ENCODE peak calls at places on chromosomes 6 and 20, in nine cellular contexts. E is body of pancreas, G is H7, O is right atrium auricular region, H is AG04450, Z is MG63, A is endodermal cell, C is WERI-Rb-1, I is ascending aorta. Y is an unnamed sample. For H3K27me3, the result is how much of the 10 kb centered on the place peaks cover.

GRCh38 chr20:2688041-2688591 is 4.5 kb upstream of the EBF4 start:
- DNase-seq in E (peak), C (peak), Z (no peak), I (no peak), O (no peak), H (no peak), A (peak), G (peak), Y (peak)

GRCh38 chr6:5318617-5319016 is 57.3 kb downstream of the FARS2 start:
- DNase-seq in A (no peak), I (no peak), H (no peak), O (no peak), G (no peak), E (no peak), Z (no peak), C (no peak), Y (no peak)

GRCh38 chr20:33079267-33079666 is at the start of gene BPIFB4:
- DNase-seq in O (no peak), Z (peak), A (no peak), G (no peak), C (no peak), E (no peak), I (no peak), H (no peak), Y (no peak)

GRCh38 chr20:47283411-47283810 is 73.1 kb downstream of the ZMYND8 start:
- DNase-seq in C (no peak), E (no peak), G (no peak), O (no peak), A (no peak), Z (no peak), H (no peak), I (no peak), Y (no peak)

GRCh38 chr20:41367393-41367695 is 726 bp upstream of the EMILIN3 start:
- DNase-seq in C (no peak), Z (no peak), H (no peak), G (peak), A (no peak), E (no peak), O (no peak), I (no peak), Y (no peak)

GRCh38 chr6:90611996-90612690 is 25.3 kb upstream of the MAP3K7 start:
- DNase-seq in E (no peak), G (peak), C (no peak), I (no peak), Z (no peak), O (no peak), H (no peak), A (peak), Y (no peak)

GRCh38 chr6:64428186-64428585 is 792.6 kb downstream of the PHF3 start:
- DNase-seq in H (no peak), I (no peak), O (no peak), A (no peak), E (no peak), C (no peak), G (no peak), Z (no peak), Y (no peak)

GRCh38 chr20:15703171-15703911 is 869.9 kb downstream of the KIF16B start:
- DNase-seq in O (no peak), Z (peak), G (no peak), E (no peak), C (no peak), H (no peak), A (no peak), I (no peak), Y (peak)

GRCh38 chr6:52271852-52272460 is 12.6 kb downstream of the MCM3 start:
- DNase-seq in I (no peak), Z (no peak), O (no peak), G (no peak), E (no peak), A (no peak), C (no peak), H (no peak), Y (no peak)

GRCh38 chr6:18263561-18264337 is 581 bp downstream of the DEK start:
- DNase-seq in I (peak), E (peak), H (no peak), A (no peak), O (peak), C (no peak), G (peak), Z (peak), Y (no peak)

GRCh38 chr20:25076731-25077609 is 5.0 kb downstream of the VSX1 start:
- DNase-seq in Z (no peak), O (peak), A (peak), E (peak), I (no peak), C (peak), H (no peak), G (peak), Y (no peak)

GRCh38 chr20:19275630-19276071 is 63.2 kb downstream of the SLC24A3 start:
- DNase-seq in I (peak), O (peak), G (no peak), A (no peak), E (peak), H (no peak), Z (no peak), C (no peak), Y (no peak)

GRCh38 chr20:53425481-53425880 is 168.2 kb downstream of the ZNF217 start:
- DNase-seq in I (no peak), G (no peak), O (no peak), Z (no peak), A (no peak), H (no peak), C (no peak), E (no peak), Y (no peak)

GRCh38 chr20:45343867-45344721 is 4.1 kb downstream of the SDC4 start:
- DNase-seq in Z (peak), G (no peak), C (peak), E (peak), A (peak), I (peak), H (peak), O (peak), Y (peak)

GRCh38 chr6:22448311-22448711 is 121.1 kb upstream of the HDGFL1 start:
- DNase-seq in G (no peak), H (peak), O (no peak), I (no peak), A (no peak), C (no peak), E (no peak), Z (no peak), Y (peak)

GRCh38 chr20:22575737-22576136 is 8.6 kb downstream of the FOXA2 start:
- DNase-seq in H (no peak), I (no peak), O (no peak), Z (no peak), A (no peak), G (no peak), E (no peak), C (no peak), Y (no peak)

GRCh38 chr6:74638467-74638866 is 567.4 kb downstream of the COL12A1 start:
- DNase-seq in I (no peak), C (no peak), G (no peak), H (no peak), Z (no peak), E (no peak), O (no peak), A (no peak), Y (no peak)

GRCh38 chr6:159441704-159441981 is 251.4 kb downstream of the SOD2 start:
- DNase-seq in Z (no peak), O (no peak), I (no peak), A (no peak), C (no peak), E (no peak), G (no peak), H (no peak), Y (no peak)
- H3K27me3 ChIP-seq in Z (under half), O (under half), I (under half), A (under half), C (half or more), E (under half), G (under half), H (under half), Y (under half)

GRCh38 chr6:39899540-39900295 is 34.5 kb downstream of the MOCS1 start:
- DNase-seq in I (no peak), E (no peak), A (no peak), H (no peak), G (no peak), O (no peak), C (no peak), Z (no peak), Y (no peak)
- H3K4me3 ChIP-seq in I (no peak), E (no peak), A (no peak), H (no peak), G (no peak), O (no peak), C (no peak), Z (no peak), Y (no peak)

GRCh38 chr20:49924247-49924646 is 8.9 kb upstream of the SPATA2 start:
- DNase-seq in C (no peak), O (no peak), A (no peak), G (no peak), Z (peak), H (no peak), I (peak), E (no peak), Y (no peak)
- H3K27me3 ChIP-seq in C (under half), O (under half), A (under half), G (under half), Z (under half), H (under half), I (under half), E (under half), Y (under half)

GRCh38 chr20:10715035-10715434 is 41.2 kb upstream of the JAG1 start:
- DNase-seq in Z (peak), C (no peak), I (no peak), A (no peak), G (no peak), E (no peak), O (no peak), H (peak), Y (peak)
- H3K4me3 ChIP-seq in Z (no peak), C (no peak), I (no peak), A (no peak), G (no peak), E (no peak), O (no peak), H (no peak), Y (no peak)

DNA sequence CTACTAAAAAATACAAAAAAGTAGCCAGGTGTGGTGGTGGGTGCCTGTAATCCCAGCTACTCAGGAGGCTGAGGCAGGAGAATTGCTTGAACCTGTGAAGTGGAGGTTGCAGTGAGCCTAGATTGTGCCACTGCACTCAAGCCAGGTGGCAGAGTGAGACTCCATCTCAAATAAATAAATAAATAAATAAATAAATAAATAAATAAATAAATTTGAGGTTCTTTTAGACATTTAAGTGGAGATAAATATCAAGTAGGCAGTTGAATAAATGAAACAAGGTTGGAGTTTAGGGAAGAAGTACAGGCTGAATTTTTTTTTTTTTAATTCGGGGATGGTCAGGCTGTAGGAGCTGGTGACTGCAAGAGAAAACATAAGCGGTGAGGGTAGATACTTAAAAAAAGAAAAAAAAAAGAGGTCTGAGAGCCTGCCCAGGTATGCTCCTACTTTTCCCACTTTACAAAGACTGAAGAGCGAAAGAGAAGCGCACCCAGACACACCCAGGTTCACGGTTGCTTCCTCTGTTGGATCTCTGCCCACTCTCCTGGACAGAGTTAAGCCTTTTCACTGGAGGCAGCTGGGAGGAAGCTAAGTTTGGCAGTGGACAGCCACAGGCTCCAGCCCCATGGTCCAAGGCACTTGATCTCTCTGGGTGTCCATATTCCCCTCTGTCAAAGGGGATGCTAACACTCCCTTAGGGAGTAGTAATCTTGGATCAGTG is 100.9 kb upstream of the PRDM1 start:
- DNase-seq in G (no peak), Z (no peak), E (no peak), C (no peak), H (no peak), A (no peak), O (no peak), I (no peak), Y (no peak)
- H3K27me3 ChIP-seq in G (half or more), Z (under half), E (under half), C (under half), H (under half), A (half or more), O (under half), I (under half), Y (under half)

GRCh38 chr6:169248521-169248971 is 5.1 kb downstream of the THBS2 start:
- DNase-seq in E (no peak), G (no peak), A (no peak), C (no peak), Z (no peak), H (no peak), I (peak), O (no peak), Y (no peak)

GRCh38 chr6:169250660-169251059 is 3.0 kb downstream of the THBS2 start:
- DNase-seq in I (peak), A (peak), O (peak), G (peak), H (peak), E (no peak), C (no peak), Z (peak), Y (peak)

GRCh38 chr6:169247419-169247818 is 6.2 kb downstream of the THBS2 start:
- DNase-seq in C (no peak), A (no peak), E (no peak), G (no peak), Z (no peak), O (no peak), H (no peak), I (no peak), Y (no peak)

GRCh38 chr6:169247991-169248390 is 5.7 kb downstream of the THBS2 start:
- DNase-seq in G (no peak), H (no peak), C (no peak), Z (no peak), O (no peak), A (no peak), I (no peak), E (no peak), Y (no peak)

DNA sequence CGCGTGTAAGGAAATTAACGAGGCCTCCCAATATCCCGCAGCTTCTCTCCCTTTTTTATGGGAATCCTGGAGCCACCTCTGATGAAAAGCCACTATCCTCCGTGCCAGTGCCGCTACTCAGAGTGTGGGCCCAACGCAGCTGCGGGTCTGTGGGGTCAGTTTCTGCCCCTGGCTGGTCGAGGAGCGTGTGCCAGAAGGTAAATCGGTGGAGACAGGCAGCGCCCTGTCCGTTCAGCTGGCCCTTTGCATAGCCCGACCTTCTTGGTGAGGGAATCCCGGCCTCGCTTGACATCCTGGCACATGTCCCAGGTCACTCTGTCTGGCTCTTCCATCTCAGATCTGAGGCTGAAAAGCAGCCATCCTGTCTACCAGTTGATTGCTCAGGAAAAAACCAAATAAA is 4.6 kb downstream of the THBS2 start:
- DNase-seq in H (no peak), O (no peak), E (no peak), I (peak), A (no peak), Z (no peak), C (no peak), G (no peak), Y (no peak)
- H3K4me3 ChIP-seq in H (no peak), O (no peak), E (no peak), I (no peak), A (no peak), Z (no peak), C (no peak), G (no peak), Y (no peak)

GRCh38 chr6:50849781-50850180 is 31.1 kb downstream of the TFAP2B start:
- DNase-seq in Z (no peak), C (peak), H (no peak), O (no peak), A (peak), I (no peak), E (no peak), G (peak), Y (no peak)

GRCh38 chr6:50849016-50849748 is 30.5 kb downstream of the TFAP2B start:
- DNase-seq in G (peak), H (no peak), I (no peak), O (no peak), E (no peak), A (peak), C (peak), Z (no peak), Y (no peak)

GRCh38 chr6:50846109-50846859 is 27.6 kb downstream of the TFAP2B start:
- DNase-seq in O (no peak), C (no peak), A (peak), H (no peak), I (no peak), G (no peak), Z (no peak), E (no peak), Y (no peak)

GRCh38 chr6:50846860-50847171 is 28.1 kb downstream of the TFAP2B start:
- DNase-seq in O (no peak), Z (no peak), G (no peak), H (no peak), C (no peak), I (no peak), A (no peak), E (no peak), Y (no peak)

GRCh38 chr6:50847890-50848594 is 29.4 kb downstream of the TFAP2B start:
- DNase-seq in Z (no peak), H (no peak), C (no peak), A (no peak), I (no peak), O (no peak), G (no peak), E (no peak), Y (no peak)
- H3K27me3 ChIP-seq in Z (under half), H (under half), C (under half), A (half or more), I (under half), O (under half), G (half or more), E (under half), Y (under half)

Y was measured in brain microvascular endothelial cell.